ENCODE peak calls at places on chromosomes 1 and 21, in ten cellular contexts. J, K, X, L, Y, T, Z, E, C and W are unnamed samples.

GRCh38 chr1:35569956-35570355 is 3.2 kb upstream of the TFAP2E start:
- DNase-seq in J (no peak), K (no peak), X (no peak), L (no peak), Y (no peak), T (no peak), Z (no peak), E (no peak), C (no peak), W (no peak)

GRCh38 chr1:52801011-52801410 is 41.5 kb upstream of the ZYG11A start:
- DNase-seq in J (no peak), K (no peak), X (no peak), L (no peak), Y (no peak), T (no peak), Z (no peak), E (no peak), C (no peak), W (no peak)

GRCh38 chr1:209805341-209805781 is 581 bp downstream of the IRF6 start:
- DNase-seq in J (no peak), K (peak; percentile 46), X (no peak), L (no peak), Y (no peak), T (peak; percentile 34), Z (no peak), E (no peak), C (no peak), W (no peak)

GRCh38 chr21:42925114-42925907 is at the start of gene ERVH48-1:
- DNase-seq in J (peak; percentile 58), K (no peak), X (peak; percentile 55), L (no peak), Y (no peak), T (no peak), Z (no peak), E (no peak), C (no peak), W (no peak)

GRCh38 chr21:42125571-42126544 is 54.7 kb downstream of the UMODL1 start:
- DNase-seq in J (peak; percentile 30), K (no peak), X (no peak), L (no peak), Y (no peak), T (no peak), Z (no peak), E (no peak), C (no peak), W (no peak)

GRCh38 chr1:41943717-41944116 is 25.0 kb upstream of the HIVEP3 start:
- DNase-seq in J (no peak), K (no peak), X (no peak), L (no peak), Y (no peak), T (no peak), Z (no peak), E (no peak), C (no peak), W (no peak)

GRCh38 chr1:151251656-151252470 is 2.7 kb upstream of the PSMD4 start:
- DNase-seq in J (peak; percentile 84), K (peak; percentile 66), X (peak; percentile 79), L (peak; percentile 89), Y (peak; percentile 77), T (peak; percentile 82), Z (peak; percentile 86), E (peak; percentile 58), C (peak; percentile 31), W (peak; percentile 72)

GRCh38 chr1:201088901-201089525 is 23.2 kb downstream of the CACNA1S start:
- DNase-seq in J (no peak), K (no peak), X (peak; percentile 75), L (no peak), Y (no peak), T (no peak), Z (no peak), E (no peak), C (no peak), W (no peak)

GRCh38 chr1:59707216-59707615 is 107.5 kb upstream of the HOOK1 start:
- DNase-seq in J (peak; percentile 90), K (peak; percentile 24), X (peak; percentile 77), L (no peak), Y (peak; percentile 85), T (no peak), Z (no peak), E (no peak), C (peak; percentile 39), W (no peak)

GRCh38 chr1:245837741-245838140 is 669.3 kb downstream of the SMYD3 start:
- DNase-seq in J (no peak), K (no peak), X (no peak), L (no peak), Y (no peak), T (no peak), Z (no peak), E (no peak), C (no peak), W (no peak)
- H3K4me3 ChIP-seq in J (no peak overlapping the region), K (no peak overlapping the region), X (no peak overlapping the region), L (no peak overlapping the region), Y (no peak overlapping the region), T (no peak overlapping the region), Z (no peak overlapping the region), E (no peak overlapping the region), C (no peak overlapping the region), W (no peak overlapping the region)

GRCh38 chr1:66943361-66943969 is 18.7 kb downstream of the MIER1 start:
- DNase-seq in J (peak; percentile 50), K (no peak), X (no peak), L (no peak), Y (no peak), T (no peak), Z (no peak), E (no peak), C (no peak), W (no peak)

GRCh38 chr1:66938618-66939017 is 13.8 kb downstream of the MIER1 start:
- DNase-seq in J (no peak), K (no peak), X (no peak), L (no peak), Y (no peak), T (no peak), Z (no peak), E (no peak), C (no peak), W (no peak)

GRCh38 chr1:66944330-66945274 is 19.8 kb downstream of the MIER1 start:
- DNase-seq in J (peak; percentile 88), K (peak; percentile 38), X (peak; percentile 81), L (no peak), Y (peak; percentile 84), T (no peak), Z (no peak), E (no peak), C (no peak), W (no peak)

GRCh38 chr1:66937529-66938234 is 12.9 kb downstream of the MIER1 start:
- DNase-seq in J (no peak), K (no peak), X (no peak), L (no peak), Y (no peak), T (no peak), Z (no peak), E (no peak), C (no peak), W (no peak)

GRCh38 chr1:66940968-66941367 is 16.2 kb downstream of the MIER1 start:
- DNase-seq in J (no peak), K (no peak), X (no peak), L (no peak), Y (no peak), T (no peak), Z (no peak), E (no peak), C (no peak), W (no peak)
- H3K4me1 ChIP-seq in J (peaks cover 8% of the 10 kb centered on the region), K (peaks cover 7% of the 10 kb centered on the region), X (peaks cover 5% of the 10 kb centered on the region), L (no peaks in the 10 kb centered on the region), Y (peaks cover 17% of the 10 kb centered on the region), T (peaks cover 36% of the 10 kb centered on the region), Z (peaks cover 11% of the 10 kb centered on the region), E (peaks cover 7% of the 10 kb centered on the region), C (peaks cover 73% of the 10 kb centered on the region), W (peaks cover 64% of the 10 kb centered on the region)

GRCh38 chr1:26279598-26280332 is at the start of gene SH3BGRL3:
- DNase-seq in J (peak; percentile 89), K (peak; percentile 93), X (peak; percentile 96), L (peak; percentile 86), Y (peak; percentile 94), T (peak; percentile 93), Z (peak; percentile 91), E (peak; percentile 80), C (peak; percentile 92), W (peak; percentile 88)

GRCh38 chr1:26277719-26278118 is 2.2 kb upstream of the SH3BGRL3 start:
- DNase-seq in J (no peak), K (no peak), X (no peak), L (no peak), Y (no peak), T (no peak), Z (no peak), E (no peak), C (no peak), W (no peak)

GRCh38 chr1:26278835-26279597 is 870 bp upstream of the SH3BGRL3 start:
- DNase-seq in J (peak; percentile 89), K (peak; percentile 62), X (peak; percentile 78), L (no peak), Y (no peak), T (peak; percentile 59), Z (no peak), E (no peak), C (no peak), W (no peak)

GRCh38 chr1:26277261-26277661 is 2.6 kb upstream of the SH3BGRL3 start:
- DNase-seq in J (no peak), K (peak; percentile 51), X (no peak), L (no peak), Y (no peak), T (peak; percentile 31), Z (no peak), E (no peak), C (no peak), W (no peak)

GRCh38 chr1:26278303-26278702 is 1.6 kb upstream of the SH3BGRL3 start:
- DNase-seq in J (peak; percentile 83), K (peak; percentile 90), X (peak; percentile 92), L (no peak), Y (no peak), T (peak; percentile 68), Z (no peak), E (peak; percentile 62), C (peak; percentile 51), W (no peak)
- H3K27ac ChIP-seq in J (no peak overlapping the region), K (peak overlapping the region; percentile 98), X (peak overlapping the region; percentile 13), L (no peak overlapping the region), Y (peak overlapping the region; percentile 98), T (peak overlapping the region; percentile 100), Z (peak overlapping the region; percentile 92), E (peak overlapping the region; percentile 97), C (peak overlapping the region; percentile 98), W (peak overlapping the region; percentile 86)

GRCh38 chr1:46478721-46479485 is 10.7 kb upstream of the DMBX1 start:
- DNase-seq in J (no peak), K (no peak), X (no peak), L (no peak), Y (no peak), T (no peak), Z (no peak), E (no peak), C (no peak), W (no peak)

GRCh38 chr1:46481961-46482360 is 7.7 kb upstream of the DMBX1 start:
- DNase-seq in J (no peak), K (no peak), X (peak; percentile 25), L (no peak), Y (no peak), T (no peak), Z (no peak), E (no peak), C (no peak), W (no peak)

GRCh38 chr1:46483597-46483996 is 6.0 kb upstream of the DMBX1 start:
- DNase-seq in J (no peak), K (no peak), X (peak; percentile 36), L (no peak), Y (no peak), T (no peak), Z (no peak), E (no peak), C (no peak), W (no peak)

GRCh38 chr1:46479744-46480350 is 9.8 kb upstream of the DMBX1 start:
- DNase-seq in J (no peak), K (no peak), X (no peak), L (no peak), Y (no peak), T (no peak), Z (no peak), E (no peak), C (no peak), W (no peak)

GRCh38 chr1:46480959-46481646 is 8.5 kb upstream of the DMBX1 start:
- DNase-seq in J (no peak), K (no peak), X (peak; percentile 28), L (no peak), Y (no peak), T (no peak), Z (no peak), E (no peak), C (no peak), W (no peak)
- H3K4me3 ChIP-seq in J (no peak overlapping the region), K (no peak overlapping the region), X (no peak overlapping the region), L (no peak overlapping the region), Y (no peak overlapping the region), T (no peak overlapping the region), Z (no peak overlapping the region), E (no peak overlapping the region), C (no peak overlapping the region), W (no peak overlapping the region)